ENCODE peak calls at places on chromosomes 11 and 22, in six cellular contexts. One of them, this sample, is unnamed.
A peak's percentile ranks its signal among the peaks of the same experiment; 100 is the strongest.

GRCh38 chr11:4111834-4112233 is 17.2 kb downstream of the RRM1 start:
- DNase-seq in spleen: no peak
- DNase-seq in brain microvascular endothelial cell: no peak
- DNase-seq in CD8-positive, alpha-beta T cell: no peak
- DNase-seq in Panc1: no peak
- DNase-seq in GM12865: no peak
- DNase-seq in this sample: no peak

GRCh38 chr11:34132261-34132965 is 27.0 kb downstream of the NAT10 start:
- DNase-seq in Panc1: no peak
- DNase-seq in spleen: no peak
- DNase-seq in CD8-positive, alpha-beta T cell: no peak
- DNase-seq in brain microvascular endothelial cell: no peak
- DNase-seq in GM12865: no peak
- DNase-seq in this sample: no peak

GRCh38 chr11:70225629-70226582 is 22.8 kb downstream of the FADD start:
- DNase-seq in GM12865: no peak
- DNase-seq in spleen: no peak
- DNase-seq in brain microvascular endothelial cell: no peak
- DNase-seq in CD8-positive, alpha-beta T cell: no peak
- DNase-seq in Panc1: no peak
- DNase-seq in this sample: no peak

GRCh38 chr22:50403701-50404101 is 60.6 kb downstream of the PPP6R2 start:
- DNase-seq in brain microvascular endothelial cell: no peak
- DNase-seq in GM12865: no peak
- DNase-seq in CD8-positive, alpha-beta T cell: no peak
- DNase-seq in spleen: peak; percentile 83
- DNase-seq in Panc1: no peak
- DNase-seq in this sample: no peak

GRCh38 chr11:41578421-41579047 is 119.1 kb upstream of the LRRC4C start:
- DNase-seq in GM12865: peak; percentile 64
- DNase-seq in spleen: no peak
- DNase-seq in Panc1: no peak
- DNase-seq in CD8-positive, alpha-beta T cell: no peak
- DNase-seq in brain microvascular endothelial cell: no peak
- DNase-seq in this sample: no peak

GRCh38 chr11:65801153-65801987 is 14.5 kb downstream of the OVOL1 start:
- DNase-seq in CD8-positive, alpha-beta T cell: no peak
- DNase-seq in brain microvascular endothelial cell: no peak
- DNase-seq in GM12865: no peak
- DNase-seq in Panc1: no peak
- DNase-seq in spleen: no peak
- DNase-seq in this sample: no peak

GRCh38 chr11:110131386-110132123 is 38.4 kb downstream of the ZC3H12C start:
- DNase-seq in Panc1: no peak
- DNase-seq in CD8-positive, alpha-beta T cell: no peak
- DNase-seq in brain microvascular endothelial cell: no peak
- DNase-seq in GM12865: no peak
- DNase-seq in spleen: no peak
- DNase-seq in this sample: no peak

GRCh38 chr11:75308116-75308515 is 43.3 kb downstream of the ARRB1 start:
- DNase-seq in Panc1: no peak
- DNase-seq in GM12865: no peak
- DNase-seq in brain microvascular endothelial cell: no peak
- DNase-seq in spleen: no peak
- DNase-seq in CD8-positive, alpha-beta T cell: no peak
- DNase-seq in this sample: no peak

GRCh38 chr11:69489746-69490365 is 8.4 kb downstream of the LINC01488 start:
- DNase-seq in CD8-positive, alpha-beta T cell: no peak
- DNase-seq in brain microvascular endothelial cell: no peak
- DNase-seq in Panc1: no peak
- DNase-seq in spleen: peak; percentile 52
- DNase-seq in GM12865: no peak
- DNase-seq in this sample: no peak

GRCh38 chr22:33921576-33922181 is 1.4 kb upstream of the LARGE1 start:
- DNase-seq in GM12865: peak; percentile 74
- DNase-seq in brain microvascular endothelial cell: peak; percentile 44
- DNase-seq in spleen: peak; percentile 83
- DNase-seq in Panc1: no peak
- DNase-seq in CD8-positive, alpha-beta T cell: peak; percentile 16
- DNase-seq in this sample: no peak

GRCh38 chr11:36492724-36493304 is 17.3 kb downstream of the TRAF6 start:
- DNase-seq in spleen: no peak
- DNase-seq in CD8-positive, alpha-beta T cell: peak; percentile 23
- DNase-seq in GM12865: peak; percentile 73
- DNase-seq in Panc1: peak; percentile 42
- DNase-seq in brain microvascular endothelial cell: peak; percentile 34
- DNase-seq in this sample: no peak

GRCh38 chr11:8332196-8332595 is 68.5 kb upstream of the LMO1 start:
- DNase-seq in brain microvascular endothelial cell: no peak
- DNase-seq in GM12865: no peak
- DNase-seq in spleen: no peak
- DNase-seq in CD8-positive, alpha-beta T cell: no peak
- DNase-seq in Panc1: no peak
- DNase-seq in this sample: no peak

GRCh38 chr11:15850992-15851615 is 505.2 kb downstream of the SOX6 start:
- DNase-seq in CD8-positive, alpha-beta T cell: no peak
- DNase-seq in spleen: no peak
- DNase-seq in Panc1: no peak
- DNase-seq in GM12865: no peak
- DNase-seq in brain microvascular endothelial cell: no peak
- DNase-seq in this sample: no peak

GRCh38 chr11:67437082-67437821 is at the start of gene PTPRCAP:
- DNase-seq in GM12865: peak; percentile 86
- DNase-seq in Panc1: no peak
- DNase-seq in CD8-positive, alpha-beta T cell: peak; percentile 85
- DNase-seq in spleen: peak; percentile 96
- DNase-seq in brain microvascular endothelial cell: no peak
- DNase-seq in this sample: no peak

GRCh38 chr11:83971063-83971462 is 684.9 kb upstream of the CCDC90B start:
- DNase-seq in CD8-positive, alpha-beta T cell: no peak
- DNase-seq in brain microvascular endothelial cell: no peak
- DNase-seq in spleen: no peak
- DNase-seq in GM12865: peak; percentile 51
- DNase-seq in Panc1: no peak
- DNase-seq in this sample: no peak

GRCh38 chr11:76361365-76361764 is 19.6 kb downstream of the THAP12 start:
- DNase-seq in Panc1: no peak
- DNase-seq in spleen: no peak
- DNase-seq in CD8-positive, alpha-beta T cell: no peak
- DNase-seq in GM12865: no peak
- DNase-seq in brain microvascular endothelial cell: no peak
- DNase-seq in this sample: no peak

GRCh38 chr11:35862666-35863065 is 81.2 kb upstream of the LDLRAD3 start:
- DNase-seq in spleen: no peak
- DNase-seq in brain microvascular endothelial cell: no peak
- DNase-seq in CD8-positive, alpha-beta T cell: no peak
- DNase-seq in Panc1: no peak
- DNase-seq in GM12865: no peak
- DNase-seq in this sample: no peak

GRCh38 chr11:8387693-8388092 is 124.0 kb upstream of the LMO1 start:
- DNase-seq in brain microvascular endothelial cell: no peak
- DNase-seq in CD8-positive, alpha-beta T cell: no peak
- DNase-seq in spleen: no peak
- DNase-seq in GM12865: no peak
- DNase-seq in Panc1: no peak
- DNase-seq in this sample: no peak

GRCh38 chr11:12064136-12064953 is 46.0 kb upstream of the MICAL2 start:
- DNase-seq in brain microvascular endothelial cell: no peak
- DNase-seq in GM12865: no peak
- DNase-seq in Panc1: no peak
- DNase-seq in CD8-positive, alpha-beta T cell: no peak
- DNase-seq in spleen: no peak
- DNase-seq in this sample: no peak

GRCh38 chr11:121892131-121892681 is 223.8 kb downstream of the BLID start:
- DNase-seq in CD8-positive, alpha-beta T cell: no peak
- DNase-seq in GM12865: no peak
- DNase-seq in brain microvascular endothelial cell: peak; percentile 72
- DNase-seq in spleen: no peak
- DNase-seq in Panc1: no peak
- DNase-seq in this sample: no peak

DNA sequence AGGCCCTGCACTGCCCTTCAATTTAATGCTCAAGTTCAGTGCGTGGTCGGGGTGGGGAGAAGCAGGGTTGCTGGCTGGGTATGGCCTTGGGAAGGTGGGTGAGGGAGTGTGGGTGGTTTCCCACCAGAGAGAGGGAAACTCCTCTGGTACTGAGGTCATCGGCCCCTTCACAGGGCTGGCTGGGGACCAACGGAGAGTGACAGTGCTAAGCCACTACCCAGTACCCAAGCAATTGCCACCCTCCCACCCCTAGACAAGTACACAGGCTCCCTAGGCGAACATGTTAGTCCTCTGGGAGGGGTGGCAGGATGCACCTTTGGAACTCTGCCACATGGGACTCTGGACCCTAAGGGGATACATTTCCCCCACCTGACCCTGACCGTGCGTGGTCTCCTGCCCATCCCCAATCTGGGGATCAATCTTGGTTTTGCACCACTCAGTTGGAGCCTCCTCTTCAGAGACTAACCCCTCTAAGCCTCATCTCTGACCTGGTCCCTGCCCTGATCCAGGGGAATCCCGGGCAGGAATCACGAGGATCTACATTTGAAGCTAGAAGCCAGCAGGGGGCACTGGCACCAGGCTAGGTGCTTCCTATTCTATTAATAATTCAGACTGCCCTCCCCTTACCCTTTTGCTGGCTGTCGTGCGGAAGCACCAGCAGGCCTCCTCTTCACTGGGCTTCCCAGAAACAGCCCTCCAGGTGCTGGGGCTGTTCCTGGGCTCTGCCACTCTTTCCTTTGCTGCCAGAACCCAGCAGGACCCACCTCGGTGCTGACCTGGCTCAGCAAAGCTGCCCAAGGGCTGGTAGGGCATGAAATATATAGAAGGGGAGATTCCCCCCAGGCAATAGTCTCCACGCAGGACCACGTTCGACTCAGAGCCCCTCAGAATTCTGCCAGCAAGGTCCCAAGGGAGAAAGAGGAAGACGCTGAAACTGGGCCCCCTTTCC is 377.7 kb downstream of the TENM4 start:
- DNase-seq in spleen: no peak
- DNase-seq in Panc1: no peak
- DNase-seq in brain microvascular endothelial cell: peak; percentile 42
- DNase-seq in CD8-positive, alpha-beta T cell: no peak
- DNase-seq in GM12865: peak; percentile 22
- DNase-seq in this sample: no peak
- TF ChIP-seq CTCF in spleen: no peak
- TF ChIP-seq CTCF in Panc1: peak; percentile 78
- TF ChIP-seq CTCF in brain microvascular endothelial cell: peak; percentile 75
- TF ChIP-seq CTCF in CD8-positive, alpha-beta T cell: no peak
- TF ChIP-seq CTCF in GM12865: peak; percentile 33
- TF ChIP-seq CTCF in this sample: no peak

GRCh38 chr11:119103793-119104192 is 2.1 kb upstream of the DPAGT1 start:
- DNase-seq in GM12865: no peak
- DNase-seq in brain microvascular endothelial cell: no peak
- DNase-seq in Panc1: no peak
- DNase-seq in CD8-positive, alpha-beta T cell: no peak
- DNase-seq in spleen: peak; percentile 12
- DNase-seq in this sample: no peak
- TF ChIP-seq CTCF in GM12865: no peak
- TF ChIP-seq CTCF in brain microvascular endothelial cell: no peak
- TF ChIP-seq CTCF in Panc1: no peak
- TF ChIP-seq CTCF in CD8-positive, alpha-beta T cell: no peak
- TF ChIP-seq CTCF in spleen: no peak
- TF ChIP-seq CTCF in this sample: no peak

DNA sequence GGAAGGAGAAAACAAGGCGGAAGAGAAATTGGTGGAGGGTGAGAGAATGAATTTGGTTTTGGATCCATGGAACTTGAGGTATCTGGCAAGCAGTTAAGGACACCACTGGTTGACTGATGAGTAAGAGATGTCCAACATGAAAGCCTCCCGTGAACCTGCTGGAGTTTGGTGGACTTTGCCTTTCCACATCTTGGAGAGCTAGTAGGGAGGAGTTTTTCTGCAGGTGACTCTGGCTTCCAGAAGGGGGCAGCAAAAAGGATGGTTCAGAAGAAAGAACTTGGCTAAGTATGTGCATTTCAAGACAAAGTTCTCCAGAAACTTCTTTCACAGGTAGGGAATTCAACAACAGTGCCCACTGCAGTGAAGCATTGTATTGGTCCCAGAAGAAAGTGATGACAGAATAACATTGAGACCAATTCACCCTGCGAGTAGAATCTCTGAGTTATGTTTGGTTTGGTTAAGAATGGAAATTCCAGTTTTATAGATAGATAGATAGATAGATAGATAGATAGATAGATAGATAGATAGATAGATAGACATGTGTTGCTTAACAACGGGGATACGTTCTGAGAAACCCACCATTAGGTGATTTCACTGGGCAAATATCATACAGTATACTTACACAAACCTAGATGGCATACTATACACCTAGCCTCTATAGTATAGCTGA is 28.5 kb downstream of the DCDC1 start:
- DNase-seq in brain microvascular endothelial cell: peak; percentile 23
- DNase-seq in GM12865: peak; percentile 46
- DNase-seq in CD8-positive, alpha-beta T cell: peak; percentile 11
- DNase-seq in spleen: no peak
- DNase-seq in Panc1: peak; percentile 13
- DNase-seq in this sample: no peak
- TF ChIP-seq CTCF in brain microvascular endothelial cell: peak; percentile 80
- TF ChIP-seq CTCF in GM12865: peak; percentile 70
- TF ChIP-seq CTCF in CD8-positive, alpha-beta T cell: peak; percentile 44
- TF ChIP-seq CTCF in spleen: no peak
- TF ChIP-seq CTCF in Panc1: peak; percentile 66
- TF ChIP-seq CTCF in this sample: no peak

DNA sequence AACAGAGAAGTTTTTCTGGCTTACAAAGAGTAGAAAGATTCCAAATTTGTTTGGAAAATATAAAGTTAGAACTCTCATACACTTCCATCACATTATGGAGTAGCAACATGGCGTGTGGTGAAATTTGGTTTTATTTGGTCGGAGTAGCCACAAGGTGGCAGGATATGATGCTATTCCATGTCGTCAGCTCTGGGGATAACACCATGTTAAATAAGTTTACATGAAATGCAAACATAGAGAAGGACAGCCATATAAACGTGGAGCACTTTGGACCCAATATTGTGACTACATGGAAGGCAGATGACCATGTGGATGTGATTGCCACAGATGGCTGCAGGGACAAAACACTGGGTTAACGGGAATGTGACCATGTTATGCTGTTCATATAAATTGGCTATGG is 21.1 kb downstream of the OR5M11 start:
- DNase-seq in brain microvascular endothelial cell: no peak
- DNase-seq in CD8-positive, alpha-beta T cell: no peak
- DNase-seq in spleen: no peak
- DNase-seq in Panc1: no peak
- DNase-seq in GM12865: peak; percentile 18
- DNase-seq in this sample: no peak
- TF ChIP-seq CTCF in brain microvascular endothelial cell: no peak
- TF ChIP-seq CTCF in CD8-positive, alpha-beta T cell: no peak
- TF ChIP-seq CTCF in spleen: no peak
- TF ChIP-seq CTCF in Panc1: peak; percentile 24
- TF ChIP-seq CTCF in GM12865: peak; percentile 6
- TF ChIP-seq CTCF in this sample: no peak